ENCODE peak calls at places on chromosomes 5 and 9, in nine cellular contexts. I is progenitor cell of endocrine pancreas; S is GM06990; W is astrocyte of the spinal cord; Z is stimulated activated CD4-positive, alpha-beta T cell treated with anti-CD3 and anti-CD28 coated beads, Interleukin-12 subunit alpha, Interleukin-12 subunit beta, amount 100 ng/mL, for 4 hours; P is adrenal gland; T is fibroblast of gingiva; N is hypothalamus; E is GM03348. O is an unnamed sample.
A peak's percentile ranks its signal among the peaks of the same experiment; 100 is the strongest.

GRCh38 chr5:109868737-109869136 is 179.0 kb downstream of the MAN2A1 start:
- DNase-seq in P (no peak), Z (no peak), W (peak; percentile 68), T (no peak), E (peak; percentile 21), I (no peak), S (no peak), N (no peak), O (no peak)

GRCh38 chr9:136516191-136516654 is 29.6 kb downstream of the NOTCH1 start:
- DNase-seq in P (no peak), S (no peak), T (no peak), E (no peak), Z (no peak), W (no peak), I (no peak), N (peak; percentile 77), O (no peak)

GRCh38 chr5:80761176-80761575 is 106.4 kb upstream of the DHFR start:
- DNase-seq in P (no peak), N (no peak), Z (no peak), I (no peak), S (no peak), E (no peak), W (no peak), T (no peak), O (no peak)

GRCh38 chr5:57718155-57718554 is 235.5 kb upstream of the ACTBL2 start:
- DNase-seq in N (no peak), W (no peak), T (peak; percentile 89), P (no peak), E (no peak), Z (no peak), S (no peak), I (no peak), O (no peak)

GRCh38 chr9:35570709-35571108 is 34.4 kb upstream of the TESK1 start:
- DNase-seq in N (no peak), I (no peak), E (no peak), W (no peak), T (no peak), Z (no peak), S (no peak), P (no peak), O (no peak)

GRCh38 chr5:37771731-37772130 is 68.1 kb downstream of the GDNF start:
- DNase-seq in W (peak; percentile 98), T (peak; percentile 57), S (no peak), N (no peak), E (peak; percentile 87), P (no peak), Z (no peak), I (no peak), O (no peak)

GRCh38 chr5:159174511-159175168 is 34.7 kb downstream of the RNF145 start:
- DNase-seq in Z (no peak), P (no peak), T (no peak), N (no peak), W (peak; percentile 42), I (no peak), S (no peak), E (no peak), O (no peak)

GRCh38 chr9:91043041-91043740 is 241.6 kb downstream of the SYK start:
- DNase-seq in Z (no peak), I (no peak), W (no peak), N (no peak), T (no peak), P (peak; percentile 39), S (no peak), E (no peak), O (no peak)

GRCh38 chr5:175842947-175843793 is 28.2 kb upstream of the CPLX2 start:
- DNase-seq in I (no peak), Z (no peak), S (no peak), P (peak; percentile 89), E (peak; percentile 96), T (peak; percentile 49), N (no peak), W (peak; percentile 62), O (no peak)

GRCh38 chr5:102811962-102812361 is 56.9 kb downstream of the PAM start:
- DNase-seq in I (no peak), T (no peak), W (peak; percentile 77), S (no peak), N (no peak), P (no peak), Z (no peak), E (no peak), O (no peak)

GRCh38 chr9:16314476-16314875 is 556.0 kb downstream of the BNC2 start:
- DNase-seq in W (no peak), P (peak; percentile 30), N (no peak), Z (no peak), T (no peak), E (no peak), S (no peak), I (no peak), O (no peak)

GRCh38 chr5:32713396-32714381 is 2.6 kb downstream of the NPR3 start:
- DNase-seq in T (peak; percentile 65), N (no peak), E (peak; percentile 74), W (peak; percentile 22), S (peak; percentile 9), P (no peak), I (peak; percentile 39), Z (no peak), O (no peak)

GRCh38 chr5:142176255-142176654 is 67.7 kb downstream of the NDFIP1 start:
- DNase-seq in E (no peak), S (no peak), Z (no peak), T (no peak), P (no peak), I (no peak), W (no peak), N (no peak), O (no peak)

GRCh38 chr9:130128251-130128650 is 44.0 kb upstream of the NCS1 start:
- DNase-seq in Z (peak; percentile 38), S (peak; percentile 56), E (no peak), N (no peak), I (no peak), W (peak; percentile 29), P (no peak), T (no peak), O (no peak)

GRCh38 chr9:82456621-82457020 is 468.0 kb downstream of the SPATA31D1 start:
- DNase-seq in S (no peak), E (peak; percentile 40), Z (no peak), T (peak; percentile 8), N (no peak), W (peak; percentile 61), I (no peak), P (no peak), O (no peak)

GRCh38 chr5:5340206-5340729 is 82.2 kb upstream of the ICE1 start:
- DNase-seq in N (peak; percentile 14), E (peak; percentile 94), P (peak; percentile 90), T (peak; percentile 90), S (no peak), Z (no peak), W (peak; percentile 96), I (no peak), O (no peak)

GRCh38 chr9:29830815-29831214 is 2257.5 kb upstream of the C9orf72 start:
- DNase-seq in N (peak; percentile 4), S (no peak), W (peak; percentile 46), T (no peak), E (no peak), P (no peak), Z (no peak), I (peak; percentile 20), O (no peak)

GRCh38 chr9:127077658-127077975 is 44.8 kb downstream of the ANGPTL2 start:
- DNase-seq in E (no peak), T (no peak), P (peak; percentile 35), N (no peak), Z (no peak), S (no peak), I (no peak), W (no peak), O (no peak)

GRCh38 chr5:161397448-161397847 is 149.1 kb downstream of the GABRB2 start:
- DNase-seq in E (no peak), Z (no peak), W (no peak), T (no peak), I (no peak), S (no peak), N (no peak), P (no peak), O (no peak)

GRCh38 chr9:113187935-113188595 is 33.0 kb downstream of the FKBP15 start:
- DNase-seq in E (peak; percentile 94), Z (no peak), I (no peak), N (no peak), S (no peak), T (peak; percentile 88), P (peak; percentile 74), W (peak; percentile 79), O (no peak)

GRCh38 chr9:26974927-26975326 is 18.7 kb downstream of the IFT74 start:
- DNase-seq in S (no peak), Z (no peak), E (no peak), P (no peak), N (no peak), W (no peak), I (no peak), T (no peak), O (no peak)

GRCh38 chr9:127950513-127951210 is 13.0 kb upstream of the DPM2 start:
- DNase-seq in I (no peak), W (no peak), P (peak; percentile 93), T (no peak), Z (no peak), N (peak; percentile 92), S (no peak), E (no peak), O (no peak)

GRCh38 chr9:5557606-5558587 is 47.6 kb downstream of the PDCD1LG2 start:
- DNase-seq in S (peak; percentile 48), I (no peak), Z (no peak), E (peak; percentile 43), T (no peak), P (no peak), N (no peak), W (peak; percentile 12), O (no peak)

GRCh38 chr9:26669641-26670040 is 223.0 kb downstream of the CAAP1 start:
- DNase-seq in Z (no peak), N (no peak), W (peak; percentile 3), I (no peak), E (no peak), P (no peak), T (no peak), S (no peak), O (no peak)

GRCh38 chr9:125425901-125426515 is 164.4 kb downstream of the GAPVD1 start:
- DNase-seq in N (no peak), I (no peak), E (no peak), P (no peak), W (no peak), S (no peak), T (no peak), Z (no peak), O (no peak)

GRCh38 chr5:113034182-113034773 is 57.7 kb downstream of the DCP2 start:
- DNase-seq in E (peak; percentile 91), S (no peak), T (peak; percentile 62), I (no peak), N (no peak), P (no peak), W (peak; percentile 93), Z (no peak), O (no peak)

GRCh38 chr9:15293727-15294405 is 13.2 kb downstream of the TTC39B start:
- DNase-seq in E (peak; percentile 28), Z (no peak), P (peak; percentile 57), S (no peak), N (no peak), I (no peak), T (no peak), W (no peak), O (no peak)

GRCh38 chr9:120950421-120951388 is 24.1 kb upstream of the TRAF1 start:
- DNase-seq in E (no peak), S (no peak), P (no peak), T (no peak), N (no peak), I (no peak), Z (no peak), W (no peak), O (no peak)

GRCh38 chr5:115227281-115227680 is 35.4 kb downstream of the PGGT1B start:
- DNase-seq in S (no peak), Z (no peak), E (no peak), P (no peak), W (no peak), T (no peak), I (no peak), N (no peak), O (no peak)